ENCODE peak calls at places on chromosomes 4 and X, in five cellular contexts. One of them, this sample, is unnamed.

GRCh38 chr4:78691971-78692814 is 84.0 kb upstream of the BMP2K start:
- DNase-seq in HepG2: no peak
- DNase-seq in GM12878: no peak
- DNase-seq in NT2/D1: no peak
- DNase-seq in H1: no peak
- DNase-seq in this sample: no peak

GRCh38 chr4:13219971-13220370 is 264.2 kb downstream of the RAB28 start:
- DNase-seq in NT2/D1: no peak
- DNase-seq in H1: no peak
- DNase-seq in HepG2: no peak
- DNase-seq in GM12878: no peak
- DNase-seq in this sample: no peak

GRCh38 chrX:13064599-13065143 is 20.3 kb upstream of the FAM9C start:
- DNase-seq in H1: no peak
- DNase-seq in NT2/D1: no peak
- DNase-seq in GM12878: no peak
- DNase-seq in HepG2: no peak
- DNase-seq in this sample: no peak

GRCh38 chr4:6641164-6641970 is 882 bp downstream of the MRFAP1 start:
- DNase-seq in NT2/D1: no peak
- DNase-seq in GM12878: no peak
- DNase-seq in HepG2: no peak
- DNase-seq in H1: no peak
- DNase-seq in this sample: no peak

GRCh38 chr4:64584125-64584524 is 174.9 kb upstream of the TECRL start:
- DNase-seq in NT2/D1: no peak
- DNase-seq in H1: no peak
- DNase-seq in HepG2: no peak
- DNase-seq in GM12878: no peak
- DNase-seq in this sample: no peak

GRCh38 chr4:31807036-31807435 is 1086.9 kb downstream of the PCDH7 start:
- DNase-seq in H1: no peak
- DNase-seq in NT2/D1: no peak
- DNase-seq in GM12878: no peak
- DNase-seq in HepG2: no peak
- DNase-seq in this sample: no peak

GRCh38 chr4:156293657-156294297 is 340.1 kb upstream of the CTSO start:
- DNase-seq in GM12878: no peak
- DNase-seq in NT2/D1: no peak
- DNase-seq in H1: no peak
- DNase-seq in HepG2: no peak
- DNase-seq in this sample: no peak

GRCh38 chrX:71222929-71223328 is at the start of gene GJB1:
- DNase-seq in HepG2: no peak
- DNase-seq in GM12878: no peak
- DNase-seq in H1: no peak
- DNase-seq in NT2/D1: no peak
- DNase-seq in this sample: no peak

GRCh38 chr4:99971453-99972111 is 21.5 kb upstream of the H2AZ1 start:
- DNase-seq in NT2/D1: no peak
- DNase-seq in GM12878: no peak
- DNase-seq in HepG2: no peak
- DNase-seq in H1: no peak
- DNase-seq in this sample: no peak

GRCh38 chr4:10656988-10657387 is 27.6 kb downstream of the CLNK start:
- DNase-seq in NT2/D1: no peak
- DNase-seq in GM12878: no peak
- DNase-seq in H1: no peak
- DNase-seq in HepG2: no peak
- DNase-seq in this sample: no peak

GRCh38 chrX:39857780-39858179 is 240.0 kb downstream of the BCOR start:
- DNase-seq in NT2/D1: no peak
- DNase-seq in HepG2: no peak
- DNase-seq in H1: no peak
- DNase-seq in GM12878: no peak
- DNase-seq in this sample: no peak

GRCh38 chr4:139978692-139979091 is 175.3 kb downstream of the MAML3 start:
- DNase-seq in NT2/D1: no peak
- DNase-seq in GM12878: peak; percentile 75
- DNase-seq in H1: no peak
- DNase-seq in HepG2: no peak
- DNase-seq in this sample: no peak

GRCh38 chrX:101602077-101602476 is 15.7 kb downstream of the ARMCX6 start:
- DNase-seq in H1: no peak
- DNase-seq in NT2/D1: no peak
- DNase-seq in GM12878: no peak
- DNase-seq in HepG2: no peak
- DNase-seq in this sample: no peak

GRCh38 chrX:13376857-13377441 is 57.1 kb upstream of the ATXN3L start:
- DNase-seq in NT2/D1: no peak
- DNase-seq in GM12878: no peak
- DNase-seq in H1: no peak
- DNase-seq in HepG2: no peak
- DNase-seq in this sample: no peak

GRCh38 chrX:107602694-107603239 is 25.5 kb upstream of the PRPS1 start:
- DNase-seq in NT2/D1: no peak
- DNase-seq in H1: no peak
- DNase-seq in HepG2: no peak
- DNase-seq in GM12878: no peak
- DNase-seq in this sample: no peak

GRCh38 chr4:153722036-153722435 is 37.8 kb downstream of the RNF175 start:
- DNase-seq in HepG2: no peak
- DNase-seq in H1: no peak
- DNase-seq in NT2/D1: no peak
- DNase-seq in GM12878: no peak
- DNase-seq in this sample: no peak

GRCh38 chr4:82044141-82044993 is 329.4 kb downstream of the HNRNPD start:
- DNase-seq in HepG2: no peak
- DNase-seq in NT2/D1: peak; percentile 58
- DNase-seq in H1: peak; percentile 84
- DNase-seq in GM12878: no peak
- DNase-seq in this sample: peak; percentile 67

GRCh38 chr4:118816538-118817177 is 19.3 kb downstream of the SEC24D start:
- DNase-seq in H1: no peak
- DNase-seq in NT2/D1: no peak
- DNase-seq in HepG2: no peak
- DNase-seq in GM12878: no peak
- DNase-seq in this sample: no peak

GRCh38 chrX:8724176-8724757 is 7.7 kb downstream of the ANOS1 start:
- DNase-seq in HepG2: no peak
- DNase-seq in H1: no peak
- DNase-seq in GM12878: no peak
- DNase-seq in NT2/D1: peak; percentile 39
- DNase-seq in this sample: peak; percentile 17

GRCh38 chr4:141814499-141814898 is 178.1 kb downstream of the IL15 start:
- DNase-seq in GM12878: no peak
- DNase-seq in NT2/D1: no peak
- DNase-seq in H1: no peak
- DNase-seq in HepG2: no peak
- DNase-seq in this sample: no peak

GRCh38 chr4:7309636-7310035 is 117.3 kb downstream of the SORCS2 start:
- DNase-seq in NT2/D1: no peak
- DNase-seq in GM12878: no peak
- DNase-seq in H1: no peak
- DNase-seq in HepG2: no peak
- DNase-seq in this sample: no peak

GRCh38 chrX:40202456-40202855 is 104.7 kb upstream of the BCOR start:
- DNase-seq in GM12878: peak; percentile 31
- DNase-seq in H1: no peak
- DNase-seq in HepG2: no peak
- DNase-seq in NT2/D1: no peak
- DNase-seq in this sample: no peak

GRCh38 chr4:21790437-21791029 is 158.0 kb downstream of the KCNIP4 start:
- DNase-seq in NT2/D1: no peak
- DNase-seq in GM12878: no peak
- DNase-seq in H1: no peak
- DNase-seq in HepG2: no peak
- DNase-seq in this sample: no peak

GRCh38 chr4:153748378-153748777 is 11.4 kb downstream of the RNF175 start:
- DNase-seq in HepG2: no peak
- DNase-seq in GM12878: no peak
- DNase-seq in NT2/D1: no peak
- DNase-seq in H1: no peak
- DNase-seq in this sample: no peak

GRCh38 chr4:47222276-47222675 is 190.9 kb downstream of the GABRB1 start:
- DNase-seq in HepG2: no peak
- DNase-seq in H1: no peak
- DNase-seq in NT2/D1: no peak
- DNase-seq in GM12878: no peak
- DNase-seq in this sample: no peak

GRCh38 chr4:6720202-6720699 is 4.3 kb downstream of the BLOC1S4 start:
- DNase-seq in NT2/D1: no peak
- DNase-seq in HepG2: peak; percentile 62
- DNase-seq in H1: peak; percentile 98
- DNase-seq in GM12878: no peak
- DNase-seq in this sample: peak; percentile 90

DNA sequence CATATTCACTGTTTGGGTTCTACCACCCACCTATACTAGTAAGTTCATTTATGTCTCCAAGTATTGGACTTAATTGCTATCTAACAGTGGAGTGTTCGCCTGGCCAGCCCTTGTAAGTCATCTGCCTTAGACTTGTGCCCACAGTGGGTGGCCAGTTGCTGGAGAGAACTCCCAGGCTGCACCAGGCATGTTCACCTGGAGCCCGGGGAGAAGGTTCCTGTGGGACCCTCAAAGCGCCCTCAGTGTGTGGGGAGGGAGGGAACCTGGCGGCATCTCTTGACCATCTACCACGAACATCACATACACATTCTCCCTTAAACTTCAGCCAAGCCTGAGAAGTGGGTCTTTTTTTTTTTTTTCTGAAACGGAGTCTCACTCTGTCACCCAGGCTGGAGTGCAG is 138.1 kb downstream of the CPZ start:
- DNase-seq in GM12878: no peak
- DNase-seq in HepG2: no peak
- DNase-seq in H1: no peak
- DNase-seq in NT2/D1: no peak
- DNase-seq in this sample: no peak
- TF ChIP-seq SUZ12 in GM12878: no peak
- TF ChIP-seq SUZ12 in HepG2: no peak
- TF ChIP-seq SUZ12 in H1: no peak
- TF ChIP-seq SUZ12 in NT2/D1: no peak
- TF ChIP-seq SUZ12 in this sample: no peak

GRCh38 chrX:97685753-97686152 is 802.0 kb downstream of the RPA4 start:
- DNase-seq in GM12878: no peak
- DNase-seq in NT2/D1: no peak
- DNase-seq in HepG2: peak; percentile 11
- DNase-seq in H1: no peak
- DNase-seq in this sample: peak; percentile 34
- TF ChIP-seq SUZ12 in GM12878: no peak
- TF ChIP-seq SUZ12 in NT2/D1: no peak
- TF ChIP-seq SUZ12 in HepG2: no peak
- TF ChIP-seq SUZ12 in H1: no peak
- TF ChIP-seq SUZ12 in this sample: no peak

GRCh38 chr4:24583451-24584174 is 741 bp downstream of the DHX15 start:
- DNase-seq in NT2/D1: peak; percentile 20
- DNase-seq in HepG2: peak; percentile 47
- DNase-seq in GM12878: no peak
- DNase-seq in H1: peak; percentile 57
- DNase-seq in this sample: peak; percentile 38
- TF ChIP-seq SUZ12 in NT2/D1: no peak
- TF ChIP-seq SUZ12 in HepG2: no peak
- TF ChIP-seq SUZ12 in GM12878: no peak
- TF ChIP-seq SUZ12 in H1: no peak
- TF ChIP-seq SUZ12 in this sample: no peak

GRCh38 chrX:48794340-48794920 is 7.4 kb upstream of the HDAC6 start:
- DNase-seq in HepG2: no peak
- DNase-seq in NT2/D1: no peak
- DNase-seq in GM12878: no peak
- DNase-seq in H1: no peak
- DNase-seq in this sample: no peak
- TF ChIP-seq SUZ12 in HepG2: no peak
- TF ChIP-seq SUZ12 in NT2/D1: no peak
- TF ChIP-seq SUZ12 in GM12878: no peak
- TF ChIP-seq SUZ12 in H1: no peak
- TF ChIP-seq SUZ12 in this sample: no peak